ENCODE peak calls at places on chromosomes 6 and 20, in four cellular contexts. O is HepG2, V is H1, I is GM12878. J is an unnamed sample.

GRCh38 chr20:23533161-23533560 is 35.1 kb downstream of the CST9L start:
- DNase-seq in O (no peak), I (no peak), V (no peak), J (no peak)

GRCh38 chr20:63471002-63471718 is 1.3 kb downstream of the KCNQ2 start:
- DNase-seq in O (no peak), V (no peak), I (no peak), J (no peak)

GRCh38 chr6:1436334-1437306 is 47.2 kb downstream of the FOXF2 start:
- DNase-seq in I (peak; percentile 30), O (peak; percentile 67), V (peak; percentile 85), J (peak; percentile 79)

GRCh38 chr6:36368921-36369880 is 18.3 kb downstream of the ETV7 start:
- DNase-seq in V (no peak), I (no peak), O (no peak), J (no peak)

GRCh38 chr6:98927534-98927933 is 20.2 kb downstream of the FBXL4 start:
- DNase-seq in O (peak; percentile 31), I (no peak), V (no peak), J (no peak)

GRCh38 chr20:62679978-62680589 is 28.6 kb upstream of the NTSR1 start:
- DNase-seq in O (no peak), I (no peak), V (no peak), J (no peak)

GRCh38 chr20:39588148-39588757 is 626.1 kb downstream of the DHX35 start:
- DNase-seq in O (no peak), I (no peak), V (no peak), J (no peak)

GRCh38 chr6:2749972-2750600 is 636 bp downstream of the MYLK4 start:
- DNase-seq in I (no peak), O (peak; percentile 46), V (peak; percentile 81), J (peak; percentile 71)

GRCh38 chr20:9228774-9229450 is 160.0 kb downstream of the PLCB4 start:
- DNase-seq in I (no peak), O (no peak), V (no peak), J (no peak)

GRCh38 chr6:5034328-5034727 is 30.5 kb upstream of the RPP40 start:
- DNase-seq in I (no peak), O (no peak), V (no peak), J (no peak)

GRCh38 chr6:43246301-43247114 is 3.2 kb downstream of the TTBK1 start:
- DNase-seq in I (no peak), O (peak; percentile 55), V (peak; percentile 93), J (peak; percentile 66)

GRCh38 chr6:32837651-32838113 is 857 bp downstream of the TAP2 start:
- DNase-seq in V (no peak), O (no peak), I (no peak), J (no peak)

GRCh38 chr6:142566628-142567396 is 265.0 kb downstream of the ADGRG6 start:
- DNase-seq in O (peak; percentile 64), I (peak; percentile 11), V (peak; percentile 92), J (peak; percentile 82)

GRCh38 chr20:949717-950116 is 33.6 kb upstream of the ANGPT4 start:
- DNase-seq in O (no peak), V (no peak), I (no peak), J (no peak)

GRCh38 chr6:133888931-133889556 is at the start of gene TCF21:
- DNase-seq in I (no peak), V (peak; percentile 72), O (no peak), J (no peak)

GRCh38 chr6:25942561-25943147 is 12.2 kb upstream of the SLC17A2 start:
- DNase-seq in O (peak; percentile 76), I (no peak), V (no peak), J (peak; percentile 33)

GRCh38 chr6:3328796-3329195 is 70.0 kb downstream of the PSMG4 start:
- DNase-seq in V (no peak), I (no peak), O (no peak), J (no peak)

GRCh38 chr6:43113431-43114260 is 37.5 kb downstream of the PTK7 start:
- DNase-seq in I (no peak), O (no peak), V (no peak), J (no peak)

GRCh38 chr6:35494161-35494563 is 2.7 kb downstream of the TEAD3 start:
- DNase-seq in V (no peak), I (no peak), O (no peak), J (no peak)

GRCh38 chr20:1868856-1869255 is 26.4 kb upstream of the SIRPA start:
- DNase-seq in I (no peak), O (no peak), V (no peak), J (no peak)

GRCh38 chr6:109816452-109817374 is 125.6 kb downstream of the FIG4 start:
- DNase-seq in V (no peak), I (no peak), O (no peak), J (peak; percentile 9)

GRCh38 chr6:1825277-1825676 is 215.6 kb downstream of the FOXC1 start:
- DNase-seq in I (no peak), V (no peak), O (no peak), J (no peak)

GRCh38 chr20:14412102-14412501 is 74.7 kb upstream of the FLRT3 start:
- DNase-seq in V (no peak), O (no peak), I (no peak), J (no peak)

GRCh38 chr20:3045042-3045815 is 623 bp upstream of the MRPS26 start:
- DNase-seq in V (no peak), O (no peak), I (no peak), J (peak; percentile 16)

GRCh38 chr20:9389321-9389720 is 125.1 kb upstream of the LAMP5 start:
- DNase-seq in I (no peak), V (no peak), O (no peak), J (no peak)

GRCh38 chr6:34393191-34393967 is 910 bp upstream of the NUDT3 start:
- DNase-seq in O (no peak), I (no peak), V (no peak), J (no peak)

GRCh38 chr6:38805127-38805655 is 90.1 kb downstream of the DNAH8 start:
- DNase-seq in I (no peak), O (no peak), V (no peak), J (no peak)

GRCh38 chr6:28496099-28496779 is 19.4 kb downstream of the GPX6 start:
- DNase-seq in V (no peak), I (no peak), O (peak; percentile 20), J (no peak)
- TF ChIP-seq SP1 in V (no peak), I (no peak), O (no peak), J (no peak)

DNA sequence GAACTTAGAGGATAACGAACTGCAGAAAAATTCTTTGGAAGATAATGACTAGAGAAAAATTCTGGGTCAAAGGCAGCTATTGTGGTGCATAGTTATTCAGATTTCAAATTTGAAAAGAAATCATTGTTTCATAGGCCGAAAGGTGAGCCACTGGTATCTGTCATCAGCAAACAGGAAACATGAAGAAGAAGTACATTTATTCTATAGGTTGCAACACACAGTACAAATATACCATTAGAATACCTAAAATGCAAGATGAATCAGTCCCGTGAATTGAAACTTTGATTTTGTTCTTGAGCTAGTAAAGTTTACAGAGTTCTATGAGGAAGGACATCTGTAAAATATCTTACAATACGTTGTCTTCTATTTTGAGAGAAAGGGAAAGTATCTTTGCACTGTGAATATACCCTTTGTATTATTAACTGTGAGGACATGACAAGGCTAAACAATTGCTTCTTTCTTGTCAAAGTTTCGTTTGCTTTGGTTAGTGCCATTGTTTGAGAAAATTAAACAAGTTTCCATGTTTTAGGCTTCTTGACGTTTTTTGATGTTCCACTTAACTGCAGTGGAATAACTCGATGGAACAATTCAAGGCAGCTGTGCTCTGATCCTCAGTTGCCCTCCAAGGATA is 84.7 kb downstream of the HDGFL1 start:
- DNase-seq in O (peak; percentile 50), V (no peak), I (no peak), J (no peak)
- TF ChIP-seq BRCA1 in O (no peak), V (no peak), I (no peak), J (no peak)

DNA sequence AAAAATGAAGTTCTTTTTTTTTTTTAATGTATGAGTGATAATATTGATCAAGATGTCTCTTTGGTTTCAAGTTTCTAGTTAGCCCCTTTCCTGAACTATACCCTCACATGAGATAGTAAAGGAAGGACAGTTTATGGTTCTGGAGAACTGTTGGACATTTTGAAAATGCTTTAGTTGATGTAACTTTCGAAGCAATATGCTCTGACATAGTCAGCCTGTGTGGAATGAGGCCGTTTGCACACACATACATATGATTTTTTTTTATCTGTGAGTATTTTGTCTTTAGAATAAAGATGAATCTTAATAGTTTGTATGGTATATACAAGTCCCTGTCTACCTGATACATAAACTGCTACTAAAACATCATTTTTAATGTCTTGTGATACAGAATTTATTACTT is 177.0 kb downstream of the ARID1B start:
- DNase-seq in V (no peak), O (no peak), I (no peak), J (no peak)
- H3K4me2 ChIP-seq in V (no peak overlapping the region), O (no peak overlapping the region), I (no peak overlapping the region), J (no peak overlapping the region)

GRCh38 chr6:48747471-48747870 is 636.5 kb upstream of the PTCHD4 start:
- DNase-seq in O (no peak), V (no peak), I (no peak), J (no peak)

GRCh38 chr6:48747040-48747439 is 636.0 kb upstream of the PTCHD4 start:
- DNase-seq in V (no peak), O (no peak), I (no peak), J (no peak)

GRCh38 chr6:48744948-48745347 is 634.0 kb upstream of the PTCHD4 start:
- DNase-seq in V (no peak), O (no peak), I (no peak), J (no peak)

DNA sequence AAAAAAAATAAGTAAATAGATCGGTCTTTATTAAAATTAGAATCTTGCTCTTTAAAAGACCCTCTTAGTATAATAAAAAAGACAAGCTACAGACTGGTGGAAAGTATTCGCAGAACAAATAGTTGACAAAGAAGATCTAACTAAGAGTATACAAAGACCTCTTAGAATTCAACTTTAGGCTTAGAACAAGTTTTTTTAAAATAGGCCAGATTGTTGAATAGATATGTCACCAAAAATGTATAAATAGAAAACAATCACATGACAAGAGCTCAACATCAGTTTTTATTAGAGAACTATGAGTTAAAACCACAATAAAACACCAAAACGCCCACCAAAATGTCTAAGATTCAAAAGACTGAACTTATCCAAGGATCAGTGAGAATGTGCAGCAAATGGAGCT is 632.7 kb upstream of the PTCHD4 start:
- DNase-seq in O (no peak), V (no peak), I (no peak), J (no peak)
- TF ChIP-seq SP1 in O (no peak), V (no peak), I (no peak), J (no peak)

DNA sequence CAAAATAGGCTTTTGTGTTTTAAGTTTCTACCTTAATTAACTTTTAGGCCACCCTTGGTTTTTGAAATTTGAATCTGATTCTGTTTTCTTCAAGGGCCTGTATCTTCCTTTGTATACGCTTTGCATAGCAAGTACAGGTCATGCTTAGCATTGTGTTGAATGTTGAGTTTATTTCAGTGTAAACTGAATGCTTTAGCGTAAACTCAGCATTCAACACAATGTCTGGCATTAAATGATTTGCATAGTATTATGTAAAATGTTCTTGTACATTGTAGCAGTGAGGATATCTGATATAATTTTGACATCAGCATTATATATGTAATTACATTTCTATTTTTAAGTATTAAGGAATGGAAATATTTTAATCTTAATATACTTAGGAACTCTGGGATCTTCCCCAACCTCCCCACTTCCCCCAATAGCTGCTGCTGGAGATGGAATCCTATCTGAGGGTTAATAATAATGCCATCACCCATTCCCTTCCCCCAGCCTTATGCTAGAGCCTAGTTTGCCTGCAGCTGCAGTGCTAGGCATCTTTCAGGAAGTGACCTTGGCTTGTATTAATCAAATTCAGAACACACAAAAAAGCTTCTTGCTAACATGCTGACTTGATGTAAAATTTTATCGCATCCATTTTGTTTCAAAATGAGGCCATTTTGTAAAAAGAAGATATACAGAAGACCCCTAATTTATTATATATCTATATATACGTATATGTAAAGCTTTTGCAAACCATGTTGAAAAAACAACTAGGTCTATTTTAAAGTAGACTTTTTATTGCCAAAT is 73.1 kb downstream of the NCOA3 start:
- DNase-seq in I (no peak), O (no peak), V (no peak), J (no peak)
- TF ChIP-seq BRCA1 in I (no peak), O (no peak), V (no peak), J (no peak)

GRCh38 chr6:119148825-119149525 is 70.5 kb upstream of the FAM184A start:
- DNase-seq in O (no peak), V (peak; percentile 16), I (no peak), J (no peak)
- H3K4me2 ChIP-seq in O (no peak overlapping the region), V (no peak overlapping the region), I (no peak overlapping the region), J (no peak overlapping the region)

J was measured in K562.